ENCODE peak calls at places on chromosomes 4 and X, in eight cellular contexts. C, E, S, L, R, B, V and J are unnamed samples.

GRCh38 chr4:70505152-70505748 is 13.1 kb upstream of the AMTN start:
- DNase-seq in C (peak; percentile 55), E (peak; percentile 78), S (peak; percentile 42), L (no peak), R (peak; percentile 65), B (peak; percentile 60), V (peak; percentile 75), J (peak; percentile 65)

GRCh38 chrX:74521961-74522833 is 92.2 kb downstream of the RLIM start:
- DNase-seq in C (peak; percentile 77), E (no peak), S (no peak), L (no peak), R (no peak), B (no peak), V (no peak), J (no peak)

GRCh38 chr4:166169111-166169510 is 296.1 kb downstream of the TLL1 start:
- DNase-seq in C (peak; percentile 10), E (peak; percentile 4), S (peak; percentile 7), L (no peak), R (no peak), B (peak; percentile 3), V (peak; percentile 56), J (no peak)

GRCh38 chr4:169089004-169089403 is 78.9 kb upstream of the CBR4 start:
- DNase-seq in C (no peak), E (no peak), S (no peak), L (no peak), R (no peak), B (no peak), V (no peak), J (no peak)

GRCh38 chr4:53706422-53707032 is 115.2 kb upstream of the LNX1 start:
- DNase-seq in C (peak; percentile 83), E (peak; percentile 12), S (peak; percentile 34), L (no peak), R (no peak), B (peak; percentile 68), V (peak; percentile 87), J (no peak)

GRCh38 chr4:111037591-111037990 is 414.7 kb upstream of the PITX2 start:
- DNase-seq in C (no peak), E (no peak), S (no peak), L (no peak), R (no peak), B (no peak), V (no peak), J (no peak)

GRCh38 chrX:153740631-153741222 is 16.1 kb downstream of the ABCD1 start:
- DNase-seq in C (no peak), E (no peak), S (no peak), L (no peak), R (no peak), B (no peak), V (no peak), J (no peak)

GRCh38 chr4:5747746-5748365 is 36.9 kb downstream of the EVC start:
- DNase-seq in C (peak; percentile 100), E (no peak), S (no peak), L (peak; percentile 28), R (no peak), B (peak; percentile 100), V (no peak), J (no peak)

GRCh38 chr4:77776182-77777134 is 42.7 kb downstream of the CNOT6L start:
- DNase-seq in C (no peak), E (no peak), S (no peak), L (no peak), R (no peak), B (peak; percentile 7), V (no peak), J (no peak)

GRCh38 chr4:38179690-38180299 is 219.6 kb downstream of the PTTG2 start:
- DNase-seq in C (peak; percentile 78), E (peak; percentile 79), S (no peak), L (peak; percentile 77), R (peak; percentile 76), B (peak; percentile 60), V (peak; percentile 82), J (peak; percentile 74)

GRCh38 chr4:44425614-44426208 is 22.9 kb downstream of the KCTD8 start:
- DNase-seq in C (peak; percentile 4), E (peak; percentile 33), S (no peak), L (no peak), R (no peak), B (peak; percentile 5), V (peak; percentile 76), J (no peak)

GRCh38 chr4:142683997-142684396 is 162.1 kb downstream of the INPP4B start:
- DNase-seq in C (no peak), E (no peak), S (no peak), L (no peak), R (no peak), B (no peak), V (no peak), J (no peak)

GRCh38 chrX:94751611-94752010 is 1077.6 kb downstream of the FAM133A start:
- DNase-seq in C (no peak), E (no peak), S (no peak), L (no peak), R (no peak), B (no peak), V (peak; percentile 18), J (no peak)

GRCh38 chr4:44801384-44801783 is 75.0 kb upstream of the GNPDA2 start:
- DNase-seq in C (no peak), E (no peak), S (no peak), L (no peak), R (no peak), B (no peak), V (no peak), J (no peak)

GRCh38 chr4:113781439-113782040 is 20.0 kb upstream of the CAMK2D start:
- DNase-seq in C (peak; percentile 66), E (no peak), S (no peak), L (no peak), R (no peak), B (peak; percentile 46), V (peak; percentile 66), J (no peak)

GRCh38 chr4:145709336-145709735 is 29.4 kb downstream of the C4orf51 start:
- DNase-seq in C (no peak), E (no peak), S (no peak), L (no peak), R (no peak), B (no peak), V (no peak), J (no peak)

GRCh38 chr4:136383126-136383525 is 1149.2 kb downstream of the PCDH18 start:
- DNase-seq in C (peak; percentile 0), E (no peak), S (no peak), L (no peak), R (no peak), B (peak; percentile 46), V (no peak), J (no peak)

GRCh38 chr4:73899321-73899720 is 30.1 kb downstream of the CXCL1 start:
- DNase-seq in C (no peak), E (no peak), S (no peak), L (no peak), R (no peak), B (no peak), V (no peak), J (no peak)

GRCh38 chr4:102586644-102587021 is 85.5 kb downstream of the NFKB1 start:
- DNase-seq in C (no peak), E (no peak), S (no peak), L (no peak), R (peak; percentile 54), B (no peak), V (no peak), J (peak; percentile 38)

GRCh38 chr4:109462802-109463201 is 29.2 kb downstream of the SEC24B start:
- DNase-seq in C (peak; percentile 59), E (no peak), S (no peak), L (no peak), R (no peak), B (no peak), V (no peak), J (no peak)

GRCh38 chr4:73891326-73891725 is 22.1 kb downstream of the CXCL1 start:
- DNase-seq in C (no peak), E (no peak), S (no peak), L (no peak), R (no peak), B (no peak), V (no peak), J (no peak)

GRCh38 chr4:17587094-17587822 is 10.3 kb downstream of the LAP3 start:
- DNase-seq in C (no peak), E (no peak), S (no peak), L (no peak), R (no peak), B (no peak), V (no peak), J (no peak)

GRCh38 chrX:39626749-39627148 is 471.0 kb downstream of the BCOR start:
- DNase-seq in C (no peak), E (no peak), S (no peak), L (no peak), R (no peak), B (no peak), V (no peak), J (no peak)

GRCh38 chr4:187444061-187444460 is 551.5 kb upstream of the ZFP42 start:
- DNase-seq in C (no peak), E (no peak), S (no peak), L (no peak), R (no peak), B (peak; percentile 7), V (no peak), J (no peak)

GRCh38 chr4:182644326-182645050 is 272.7 kb downstream of the DCTD start:
- DNase-seq in C (peak; percentile 65), E (no peak), S (no peak), L (no peak), R (no peak), B (peak; percentile 65), V (no peak), J (no peak)

GRCh38 chr4:7156273-7157139 is 35.8 kb upstream of the SORCS2 start:
- DNase-seq in C (peak; percentile 27), E (peak; percentile 60), S (no peak), L (peak; percentile 72), R (no peak), B (peak; percentile 32), V (peak; percentile 73), J (no peak)

GRCh38 chr4:144649646-144650045 is 3.7 kb downstream of the HHIP start:
- DNase-seq in C (no peak), E (no peak), S (no peak), L (no peak), R (no peak), B (no peak), V (peak; percentile 49), J (no peak)

GRCh38 chr4:5882947-5883346 is 9.9 kb downstream of the CRMP1 start:
- DNase-seq in C (no peak), E (no peak), S (no peak), L (no peak), R (no peak), B (no peak), V (no peak), J (no peak)

GRCh38 chrX:129522184-129523059 is 868 bp downstream of the SMARCA1 start:
- DNase-seq in C (peak; percentile 61), E (peak; percentile 79), S (peak; percentile 16), L (no peak), R (peak; percentile 10), B (peak; percentile 64), V (peak; percentile 76), J (peak; percentile 4)

GRCh38 chr4:68984947-68985346 is 33.3 kb upstream of the UGT2A3 start:
- DNase-seq in C (no peak), E (no peak), S (no peak), L (no peak), R (no peak), B (no peak), V (no peak), J (no peak)

GRCh38 chrX:129495941-129496340 is 27.3 kb downstream of the SMARCA1 start:
- DNase-seq in C (peak; percentile 37), E (no peak), S (no peak), L (no peak), R (no peak), B (peak; percentile 60), V (no peak), J (no peak)

GRCh38 chr4:87209696-87210095 is 10.7 kb downstream of the KLHL8 start:
- DNase-seq in C (peak; percentile 22), E (no peak), S (no peak), L (no peak), R (peak; percentile 14), B (no peak), V (no peak), J (peak; percentile 21)

GRCh38 chr4:128228021-128228571 is 59.5 kb downstream of the PGRMC2 start:
- DNase-seq in C (no peak), E (peak; percentile 3), S (no peak), L (no peak), R (no peak), B (peak; percentile 18), V (no peak), J (no peak)

GRCh38 chrX:2894885-2895292 is 34.2 kb downstream of the ARSD start:
- DNase-seq in C (peak; percentile 26), E (no peak), S (no peak), L (no peak), R (no peak), B (peak; percentile 62), V (no peak), J (no peak)